ENCODE peak calls at places on chromosomes 13 and 19, in nine cellular contexts. One of them, this sample, is unnamed.
A peak's percentile ranks its signal among the peaks of the same experiment; 100 is the strongest.

GRCh38 chr19:4096049-4096892 is 27.7 kb downstream of the MAP2K2 start:
- DNase-seq in NCI-H1930: no peak
- DNase-seq in CD8-positive, alpha-beta memory T cell: no peak
- DNase-seq in RPMI7951: no peak
- DNase-seq in SJCRH30: no peak
- DNase-seq in HCEC 1CT: no peak
- DNase-seq in SK-N-MC: no peak
- DNase-seq in MCF 10A: no peak
- DNase-seq in progenitor cell of endocrine pancreas: no peak
- DNase-seq in this sample: no peak

GRCh38 chr19:18202759-18203407 is 959 bp downstream of the RAB3A start:
- DNase-seq in NCI-H1930: no peak
- DNase-seq in CD8-positive, alpha-beta memory T cell: no peak
- DNase-seq in RPMI7951: no peak
- DNase-seq in SJCRH30: peak; percentile 62
- DNase-seq in HCEC 1CT: peak; percentile 17
- DNase-seq in SK-N-MC: no peak
- DNase-seq in MCF 10A: no peak
- DNase-seq in progenitor cell of endocrine pancreas: no peak
- DNase-seq in this sample: no peak

GRCh38 chr19:2812414-2813234 is 7.0 kb upstream of the ZNF554 start:
- DNase-seq in NCI-H1930: no peak
- DNase-seq in CD8-positive, alpha-beta memory T cell: no peak
- DNase-seq in RPMI7951: no peak
- DNase-seq in SJCRH30: no peak
- DNase-seq in HCEC 1CT: no peak
- DNase-seq in SK-N-MC: no peak
- DNase-seq in MCF 10A: no peak
- DNase-seq in progenitor cell of endocrine pancreas: no peak
- DNase-seq in this sample: no peak

GRCh38 chr19:10398819-10399218 is 4.5 kb downstream of the CDC37 start:
- DNase-seq in NCI-H1930: no peak
- DNase-seq in CD8-positive, alpha-beta memory T cell: no peak
- DNase-seq in RPMI7951: no peak
- DNase-seq in SJCRH30: no peak
- DNase-seq in HCEC 1CT: no peak
- DNase-seq in SK-N-MC: no peak
- DNase-seq in MCF 10A: no peak
- DNase-seq in progenitor cell of endocrine pancreas: no peak
- DNase-seq in this sample: no peak

GRCh38 chr19:12796146-12797071 is 5.1 kb downstream of the JUNB start:
- DNase-seq in NCI-H1930: peak; percentile 69
- DNase-seq in CD8-positive, alpha-beta memory T cell: peak; percentile 79
- DNase-seq in RPMI7951: peak; percentile 77
- DNase-seq in SJCRH30: peak; percentile 96
- DNase-seq in HCEC 1CT: peak; percentile 76
- DNase-seq in SK-N-MC: no peak
- DNase-seq in MCF 10A: peak; percentile 87
- DNase-seq in progenitor cell of endocrine pancreas: peak; percentile 63
- DNase-seq in this sample: peak; percentile 69

GRCh38 chr19:18259848-18260247 is 14.4 kb downstream of the IQCN start:
- DNase-seq in NCI-H1930: no peak
- DNase-seq in CD8-positive, alpha-beta memory T cell: no peak
- DNase-seq in RPMI7951: no peak
- DNase-seq in SJCRH30: no peak
- DNase-seq in HCEC 1CT: no peak
- DNase-seq in SK-N-MC: no peak
- DNase-seq in MCF 10A: peak; percentile 43
- DNase-seq in progenitor cell of endocrine pancreas: no peak
- DNase-seq in this sample: no peak

GRCh38 chr19:33310606-33311325 is 8.4 kb upstream of the CEBPA start:
- DNase-seq in NCI-H1930: no peak
- DNase-seq in CD8-positive, alpha-beta memory T cell: no peak
- DNase-seq in RPMI7951: no peak
- DNase-seq in SJCRH30: no peak
- DNase-seq in HCEC 1CT: no peak
- DNase-seq in SK-N-MC: no peak
- DNase-seq in MCF 10A: no peak
- DNase-seq in progenitor cell of endocrine pancreas: no peak
- DNase-seq in this sample: no peak

GRCh38 chr19:17944301-17944700 is 11.5 kb downstream of the CCDC124 start:
- DNase-seq in NCI-H1930: no peak
- DNase-seq in CD8-positive, alpha-beta memory T cell: no peak
- DNase-seq in RPMI7951: peak; percentile 86
- DNase-seq in SJCRH30: no peak
- DNase-seq in HCEC 1CT: peak; percentile 85
- DNase-seq in SK-N-MC: no peak
- DNase-seq in MCF 10A: peak; percentile 87
- DNase-seq in progenitor cell of endocrine pancreas: no peak
- DNase-seq in this sample: no peak

GRCh38 chr19:41887711-41888382 is 4.9 kb downstream of the ARHGEF1 start:
- DNase-seq in NCI-H1930: no peak
- DNase-seq in CD8-positive, alpha-beta memory T cell: peak; percentile 90
- DNase-seq in RPMI7951: peak; percentile 81
- DNase-seq in SJCRH30: no peak
- DNase-seq in HCEC 1CT: no peak
- DNase-seq in SK-N-MC: no peak
- DNase-seq in MCF 10A: peak; percentile 90
- DNase-seq in progenitor cell of endocrine pancreas: peak; percentile 78
- DNase-seq in this sample: peak; percentile 82

GRCh38 chr19:47518139-47518538 is 3.3 kb upstream of the NAPA start:
- DNase-seq in NCI-H1930: no peak
- DNase-seq in CD8-positive, alpha-beta memory T cell: peak; percentile 73
- DNase-seq in RPMI7951: no peak
- DNase-seq in SJCRH30: peak; percentile 97
- DNase-seq in HCEC 1CT: no peak
- DNase-seq in SK-N-MC: no peak
- DNase-seq in MCF 10A: no peak
- DNase-seq in progenitor cell of endocrine pancreas: no peak
- DNase-seq in this sample: no peak

GRCh38 chr19:19591133-19591825 is 27.2 kb downstream of the PBX4 start:
- DNase-seq in NCI-H1930: no peak
- DNase-seq in CD8-positive, alpha-beta memory T cell: no peak
- DNase-seq in RPMI7951: peak; percentile 98
- DNase-seq in SJCRH30: peak; percentile 85
- DNase-seq in HCEC 1CT: peak; percentile 98
- DNase-seq in SK-N-MC: peak; percentile 26
- DNase-seq in MCF 10A: peak; percentile 98
- DNase-seq in progenitor cell of endocrine pancreas: no peak
- DNase-seq in this sample: peak; percentile 74

GRCh38 chr13:41085961-41086360 is 24.7 kb downstream of the WBP4 start:
- DNase-seq in NCI-H1930: no peak
- DNase-seq in CD8-positive, alpha-beta memory T cell: no peak
- DNase-seq in RPMI7951: no peak
- DNase-seq in SJCRH30: no peak
- DNase-seq in HCEC 1CT: no peak
- DNase-seq in SK-N-MC: no peak
- DNase-seq in MCF 10A: no peak
- DNase-seq in progenitor cell of endocrine pancreas: no peak
- DNase-seq in this sample: no peak

GRCh38 chr19:5292453-5292842 is 48.2 kb downstream of the PTPRS start:
- DNase-seq in NCI-H1930: no peak
- DNase-seq in CD8-positive, alpha-beta memory T cell: peak; percentile 29
- DNase-seq in RPMI7951: no peak
- DNase-seq in SJCRH30: no peak
- DNase-seq in HCEC 1CT: no peak
- DNase-seq in SK-N-MC: no peak
- DNase-seq in MCF 10A: no peak
- DNase-seq in progenitor cell of endocrine pancreas: no peak
- DNase-seq in this sample: no peak

GRCh38 chr13:87355451-87355850 is 315.7 kb upstream of the SLITRK5 start:
- DNase-seq in NCI-H1930: no peak
- DNase-seq in CD8-positive, alpha-beta memory T cell: no peak
- DNase-seq in RPMI7951: no peak
- DNase-seq in SJCRH30: peak; percentile 33
- DNase-seq in HCEC 1CT: no peak
- DNase-seq in SK-N-MC: no peak
- DNase-seq in MCF 10A: peak; percentile 60
- DNase-seq in progenitor cell of endocrine pancreas: no peak
- DNase-seq in this sample: no peak

GRCh38 chr19:47035495-47036232 is 12.8 kb downstream of the TMEM160 start:
- DNase-seq in NCI-H1930: peak; percentile 89
- DNase-seq in CD8-positive, alpha-beta memory T cell: peak; percentile 98
- DNase-seq in RPMI7951: peak; percentile 75
- DNase-seq in SJCRH30: peak; percentile 89
- DNase-seq in HCEC 1CT: peak; percentile 63
- DNase-seq in SK-N-MC: peak; percentile 55
- DNase-seq in MCF 10A: peak; percentile 95
- DNase-seq in progenitor cell of endocrine pancreas: peak; percentile 96
- DNase-seq in this sample: peak; percentile 92

GRCh38 chr13:42814868-42815267 is 33.5 kb downstream of the FAM216B start:
- DNase-seq in NCI-H1930: no peak
- DNase-seq in CD8-positive, alpha-beta memory T cell: no peak
- DNase-seq in RPMI7951: peak; percentile 87
- DNase-seq in SJCRH30: no peak
- DNase-seq in HCEC 1CT: peak; percentile 92
- DNase-seq in SK-N-MC: peak; percentile 44
- DNase-seq in MCF 10A: peak; percentile 68
- DNase-seq in progenitor cell of endocrine pancreas: no peak
- DNase-seq in this sample: no peak

GRCh38 chr19:48918801-48919247 is 14.7 kb upstream of the DHDH start:
- DNase-seq in NCI-H1930: peak; percentile 34
- DNase-seq in CD8-positive, alpha-beta memory T cell: no peak
- DNase-seq in RPMI7951: peak; percentile 23
- DNase-seq in SJCRH30: peak; percentile 62
- DNase-seq in HCEC 1CT: no peak
- DNase-seq in SK-N-MC: no peak
- DNase-seq in MCF 10A: no peak
- DNase-seq in progenitor cell of endocrine pancreas: no peak
- DNase-seq in this sample: no peak

This sample was measured in effector memory CD4-positive, alpha-beta T cell.